ENCODE peak calls at places on chromosomes 16 and 17, in ten cellular contexts. F, I, W, Z, T, M, O, K, J and N are unnamed samples.

GRCh38 chr17:40320771-40321501 is 12.0 kb downstream of the RARA start:
- DNase-seq in M (no peak), K (peak), Z (no peak), W (no peak), T (no peak), I (no peak), F (peak), J (peak), O (peak), N (peak)

GRCh38 chr16:83717814-83718213 is 90.0 kb upstream of the HSBP1 start:
- DNase-seq in M (no peak), T (peak), F (no peak), W (peak), O (no peak), I (peak), J (no peak), Z (no peak), K (no peak), N (peak)

GRCh38 chr16:10386517-10387377 is 886 bp downstream of the ATF7IP2 start:
- DNase-seq in J (no peak), K (no peak), T (peak), I (no peak), F (no peak), O (no peak), M (no peak), W (no peak), Z (no peak), N (no peak)

GRCh38 chr16:88527186-88527936 is 42.8 kb upstream of the ZC3H18 start:
- DNase-seq in K (peak), M (no peak), J (peak), O (no peak), Z (peak), T (peak), W (peak), F (peak), I (peak), N (peak)

GRCh38 chr16:82470506-82471196 is 156.1 kb upstream of the CDH13 start:
- DNase-seq in F (no peak), J (no peak), K (no peak), I (no peak), Z (no peak), W (no peak), T (no peak), O (no peak), M (no peak), N (no peak)

GRCh38 chr16:65038125-65038524 is 83.7 kb downstream of the CDH11 start:
- DNase-seq in M (no peak), O (no peak), I (no peak), Z (no peak), J (no peak), W (no peak), T (peak), F (no peak), K (no peak), N (no peak)

GRCh38 chr16:66968847-66969246 is 7.8 kb downstream of the CES3 start:
- DNase-seq in Z (no peak), I (no peak), J (no peak), F (no peak), M (no peak), K (no peak), O (no peak), T (no peak), W (no peak), N (no peak)

GRCh38 chr17:45748911-45749310 is 35.2 kb upstream of the CRHR1 start:
- DNase-seq in I (no peak), K (no peak), W (no peak), M (no peak), O (no peak), Z (no peak), J (no peak), T (no peak), F (no peak), N (no peak)

GRCh38 chr16:64892843-64893242 is 229.0 kb downstream of the CDH11 start:
- DNase-seq in T (peak), W (peak), Z (no peak), K (no peak), F (no peak), O (no peak), J (no peak), M (no peak), I (no peak), N (peak)

GRCh38 chr17:76191891-76192290 is 48.4 kb downstream of the RNF157 start:
- DNase-seq in T (no peak), J (no peak), K (no peak), F (no peak), I (no peak), W (no peak), Z (peak), O (peak), M (no peak), N (no peak)

GRCh38 chr17:55254375-55254774 is 10.4 kb upstream of the HLF start:
- DNase-seq in Z (no peak), J (no peak), F (no peak), K (no peak), I (no peak), O (no peak), T (no peak), M (no peak), W (no peak), N (no peak)

GRCh38 chr16:15880909-15881308 is 7.5 kb downstream of the CEP20 start:
- DNase-seq in O (no peak), T (no peak), I (no peak), K (no peak), M (no peak), F (no peak), W (no peak), J (no peak), Z (no peak), N (no peak)

GRCh38 chr16:70434489-70435260 is 4.2 kb downstream of the ST3GAL2 start:
- DNase-seq in Z (no peak), M (no peak), W (no peak), J (no peak), T (no peak), K (no peak), I (no peak), F (no peak), O (no peak), N (no peak)

GRCh38 chr17:80124351-80124981 is 22.5 kb downstream of the EIF4A3 start:
- DNase-seq in O (no peak), K (no peak), I (no peak), W (peak), F (no peak), T (peak), Z (no peak), M (no peak), J (no peak), N (peak)

GRCh38 chr17:17515921-17516295 is 19.7 kb upstream of the RASD1 start:
- DNase-seq in Z (no peak), F (no peak), K (peak), T (peak), I (no peak), J (no peak), M (no peak), W (peak), O (no peak), N (peak)

GRCh38 chr17:67717624-67718324 is at the start of gene NOL11:
- DNase-seq in T (peak), F (peak), Z (peak), J (peak), K (peak), W (peak), M (peak), I (peak), O (peak), N (peak)

GRCh38 chr16:89294486-89294885 is 77.0 kb downstream of the ZNF778 start:
- DNase-seq in K (peak), T (no peak), F (no peak), Z (no peak), M (no peak), W (no peak), O (no peak), I (no peak), J (no peak), N (no peak)

GRCh38 chr17:79832211-79833109 is 6.8 kb downstream of the CBX4 start:
- DNase-seq in O (no peak), K (no peak), M (peak), J (no peak), F (peak), Z (no peak), I (peak), W (no peak), T (no peak), N (no peak)

GRCh38 chr16:23105309-23105708 is 43.9 kb downstream of the USP31 start:
- DNase-seq in I (no peak), J (no peak), M (no peak), K (no peak), Z (no peak), O (no peak), F (no peak), T (no peak), W (no peak), N (no peak)

GRCh38 chr16:73572135-73572534 is 524.2 kb upstream of the ZFHX3 start:
- DNase-seq in W (peak), O (no peak), K (peak), T (no peak), F (peak), I (no peak), J (no peak), Z (no peak), M (no peak), N (no peak)

GRCh38 chr17:27343972-27344607 is 50.2 kb downstream of the WSB1 start:
- DNase-seq in O (no peak), J (no peak), M (peak), I (no peak), Z (no peak), K (no peak), F (no peak), T (peak), W (no peak), N (peak)